ENCODE peak calls at places on chromosomes 11 and 22, in five cellular contexts. One of them, this sample, is unnamed.

GRCh38 chr11:69748637-69749036 is 26.5 kb downstream of the FGF4 start:
- DNase-seq in transverse colon: no peak
- DNase-seq in endothelial cell of umbilical vein: no peak
- DNase-seq in HCT116: no peak
- DNase-seq in SK-N-SH: no peak
- DNase-seq in this sample: no peak

GRCh38 chr22:48670317-48670716 is 1157.4 kb downstream of the BRD1 start:
- DNase-seq in transverse colon: no peak
- DNase-seq in endothelial cell of umbilical vein: no peak
- DNase-seq in HCT116: no peak
- DNase-seq in SK-N-SH: no peak
- DNase-seq in this sample: no peak

GRCh38 chr11:76916712-76917111 is 56.0 kb downstream of the ACER3 start:
- DNase-seq in transverse colon: no peak
- DNase-seq in endothelial cell of umbilical vein: no peak
- DNase-seq in SK-N-SH: no peak
- DNase-seq in HCT116: no peak
- DNase-seq in this sample: no peak

GRCh38 chr11:125364085-125364822 is 131.8 kb downstream of the FEZ1 start:
- DNase-seq in HCT116: no peak
- DNase-seq in endothelial cell of umbilical vein: no peak
- DNase-seq in SK-N-SH: no peak
- DNase-seq in transverse colon: no peak
- DNase-seq in this sample: no peak

GRCh38 chr11:83194284-83195175 is 1.0 kb downstream of the ANKRD42 start:
- DNase-seq in endothelial cell of umbilical vein: peak; percentile 65
- DNase-seq in SK-N-SH: peak; percentile 52
- DNase-seq in transverse colon: peak; percentile 68
- DNase-seq in HCT116: no peak
- DNase-seq in this sample: peak; percentile 40

GRCh38 chr22:37344735-37345462 is 62.6 kb downstream of the CYTH4 start:
- DNase-seq in SK-N-SH: no peak
- DNase-seq in transverse colon: no peak
- DNase-seq in HCT116: no peak
- DNase-seq in endothelial cell of umbilical vein: no peak
- DNase-seq in this sample: no peak

GRCh38 chr11:128714121-128714520 is 20.2 kb downstream of the FLI1 start:
- DNase-seq in endothelial cell of umbilical vein: no peak
- DNase-seq in transverse colon: no peak
- DNase-seq in HCT116: no peak
- DNase-seq in SK-N-SH: no peak
- DNase-seq in this sample: no peak

GRCh38 chr22:48927591-48927990 is 900.1 kb downstream of the BRD1 start:
- DNase-seq in HCT116: no peak
- DNase-seq in SK-N-SH: no peak
- DNase-seq in endothelial cell of umbilical vein: no peak
- DNase-seq in transverse colon: no peak
- DNase-seq in this sample: no peak

GRCh38 chr11:122578168-122578825 is 77.2 kb upstream of the UBASH3B start:
- DNase-seq in transverse colon: no peak
- DNase-seq in HCT116: no peak
- DNase-seq in endothelial cell of umbilical vein: no peak
- DNase-seq in SK-N-SH: no peak
- DNase-seq in this sample: no peak

GRCh38 chr22:50528682-50529415 is 963 bp downstream of the TYMP start:
- DNase-seq in HCT116: no peak
- DNase-seq in SK-N-SH: no peak
- DNase-seq in transverse colon: peak; percentile 26
- DNase-seq in endothelial cell of umbilical vein: no peak
- DNase-seq in this sample: no peak

GRCh38 chr11:125448136-125448535 is 47.9 kb downstream of the FEZ1 start:
- DNase-seq in endothelial cell of umbilical vein: no peak
- DNase-seq in SK-N-SH: no peak
- DNase-seq in HCT116: peak; percentile 24
- DNase-seq in transverse colon: no peak
- DNase-seq in this sample: no peak

GRCh38 chr11:1544536-1544935 is 27.5 kb downstream of the DUSP8 start:
- DNase-seq in endothelial cell of umbilical vein: no peak
- DNase-seq in HCT116: no peak
- DNase-seq in transverse colon: no peak
- DNase-seq in SK-N-SH: no peak
- DNase-seq in this sample: no peak

GRCh38 chr11:112844530-112844929 is 116.7 kb upstream of the NCAM1 start:
- DNase-seq in transverse colon: no peak
- DNase-seq in endothelial cell of umbilical vein: no peak
- DNase-seq in HCT116: no peak
- DNase-seq in SK-N-SH: no peak
- DNase-seq in this sample: no peak

GRCh38 chr11:27839226-27839913 is 139.1 kb upstream of the BDNF start:
- DNase-seq in transverse colon: no peak
- DNase-seq in HCT116: no peak
- DNase-seq in endothelial cell of umbilical vein: peak; percentile 29
- DNase-seq in SK-N-SH: no peak
- DNase-seq in this sample: no peak
- TF ChIP-seq CTCF in transverse colon: peak; percentile 28
- TF ChIP-seq CTCF in HCT116: peak; percentile 64
- TF ChIP-seq CTCF in endothelial cell of umbilical vein: peak; percentile 13
- TF ChIP-seq CTCF in SK-N-SH: peak; percentile 53
- TF ChIP-seq CTCF in this sample: no peak

GRCh38 chr22:20086763-20087162 is 6.7 kb downstream of the DGCR8 start:
- DNase-seq in endothelial cell of umbilical vein: no peak
- DNase-seq in HCT116: no peak
- DNase-seq in transverse colon: no peak
- DNase-seq in SK-N-SH: no peak
- DNase-seq in this sample: no peak
- TF ChIP-seq POLR2AphosphoS5 in endothelial cell of umbilical vein: no peak
- TF ChIP-seq POLR2AphosphoS5 in HCT116: no peak
- TF ChIP-seq POLR2AphosphoS5 in transverse colon: no peak
- TF ChIP-seq POLR2AphosphoS5 in SK-N-SH: no peak
- TF ChIP-seq POLR2AphosphoS5 in this sample: no peak

GRCh38 chr22:43228330-43228729 is 41.4 kb upstream of the TTLL12 start:
- DNase-seq in endothelial cell of umbilical vein: peak; percentile 36
- DNase-seq in SK-N-SH: peak; percentile 51
- DNase-seq in transverse colon: peak; percentile 24
- DNase-seq in HCT116: peak; percentile 10
- DNase-seq in this sample: no peak
- TF ChIP-seq CTCF in endothelial cell of umbilical vein: peak; percentile 24
- TF ChIP-seq CTCF in SK-N-SH: peak; percentile 33
- TF ChIP-seq CTCF in transverse colon: no peak
- TF ChIP-seq CTCF in HCT116: peak; percentile 73
- TF ChIP-seq CTCF in this sample: no peak

GRCh38 chr11:64057890-64058289 is 22.2 kb downstream of the FLRT1 start:
- DNase-seq in HCT116: no peak
- DNase-seq in transverse colon: no peak
- DNase-seq in SK-N-SH: no peak
- DNase-seq in endothelial cell of umbilical vein: no peak
- DNase-seq in this sample: no peak

GRCh38 chr11:64056861-64057260 is 21.1 kb downstream of the FLRT1 start:
- DNase-seq in endothelial cell of umbilical vein: no peak
- DNase-seq in HCT116: no peak
- DNase-seq in SK-N-SH: no peak
- DNase-seq in transverse colon: no peak
- DNase-seq in this sample: no peak

GRCh38 chr11:64059339-64060176 is 23.8 kb downstream of the FLRT1 start:
- DNase-seq in HCT116: no peak
- DNase-seq in SK-N-SH: no peak
- DNase-seq in transverse colon: no peak
- DNase-seq in endothelial cell of umbilical vein: no peak
- DNase-seq in this sample: no peak

GRCh38 chr11:64060263-64060860 is 24.6 kb downstream of the FLRT1 start:
- DNase-seq in SK-N-SH: no peak
- DNase-seq in endothelial cell of umbilical vein: no peak
- DNase-seq in HCT116: no peak
- DNase-seq in transverse colon: no peak
- DNase-seq in this sample: no peak

DNA sequence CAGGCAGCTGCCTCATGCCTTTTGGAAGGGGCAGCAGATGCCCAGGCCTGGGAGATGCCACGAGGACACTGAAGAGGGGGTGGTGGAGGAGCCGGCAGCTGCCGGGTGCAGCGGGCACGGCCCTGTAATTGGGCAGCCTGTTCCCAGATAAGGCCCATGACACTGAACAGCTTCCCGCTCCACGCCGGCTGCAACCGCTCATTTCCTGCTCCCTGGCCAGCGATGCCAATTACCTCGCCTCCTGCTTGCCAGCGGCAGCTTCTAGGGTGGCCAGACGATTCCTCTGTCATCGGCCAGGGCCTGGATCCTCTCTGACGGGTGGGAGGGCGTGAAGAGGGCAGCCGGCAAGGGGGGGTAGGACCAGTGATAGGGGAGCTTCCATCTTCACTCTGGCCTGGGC is 22.8 kb downstream of the FLRT1 start:
- DNase-seq in transverse colon: peak; percentile 20
- DNase-seq in SK-N-SH: peak; percentile 96
- DNase-seq in HCT116: no peak
- DNase-seq in endothelial cell of umbilical vein: no peak
- DNase-seq in this sample: no peak
- TF ChIP-seq POLR2AphosphoS5 in transverse colon: no peak
- TF ChIP-seq POLR2AphosphoS5 in SK-N-SH: peak; percentile 63
- TF ChIP-seq POLR2AphosphoS5 in HCT116: no peak
- TF ChIP-seq POLR2AphosphoS5 in endothelial cell of umbilical vein: no peak
- TF ChIP-seq POLR2AphosphoS5 in this sample: no peak

GRCh38 chr11:27717377-27717776 is 17.1 kb upstream of the BDNF start:
- DNase-seq in HCT116: no peak
- DNase-seq in SK-N-SH: peak; percentile 45
- DNase-seq in transverse colon: no peak
- DNase-seq in endothelial cell of umbilical vein: peak; percentile 28
- DNase-seq in this sample: no peak
- TF ChIP-seq CTCF in HCT116: peak; percentile 62
- TF ChIP-seq CTCF in SK-N-SH: peak; percentile 57
- TF ChIP-seq CTCF in transverse colon: no peak
- TF ChIP-seq CTCF in endothelial cell of umbilical vein: peak; percentile 6
- TF ChIP-seq CTCF in this sample: no peak

GRCh38 chr11:111585371-111585770 is 16.9 kb upstream of the SIK2 start:
- DNase-seq in transverse colon: no peak
- DNase-seq in HCT116: no peak
- DNase-seq in endothelial cell of umbilical vein: peak; percentile 64
- DNase-seq in SK-N-SH: no peak
- DNase-seq in this sample: no peak

GRCh38 chr11:111582881-111583280 is 19.4 kb upstream of the SIK2 start:
- DNase-seq in HCT116: no peak
- DNase-seq in transverse colon: no peak
- DNase-seq in SK-N-SH: no peak
- DNase-seq in endothelial cell of umbilical vein: peak; percentile 45
- DNase-seq in this sample: no peak

GRCh38 chr11:111586305-111586915 is 15.8 kb upstream of the SIK2 start:
- DNase-seq in endothelial cell of umbilical vein: peak; percentile 59
- DNase-seq in HCT116: peak; percentile 55
- DNase-seq in SK-N-SH: peak; percentile 27
- DNase-seq in transverse colon: no peak
- DNase-seq in this sample: peak; percentile 54

GRCh38 chr11:111582163-111582562 is 20.1 kb upstream of the SIK2 start:
- DNase-seq in SK-N-SH: no peak
- DNase-seq in endothelial cell of umbilical vein: peak; percentile 77
- DNase-seq in transverse colon: no peak
- DNase-seq in HCT116: no peak
- DNase-seq in this sample: no peak

GRCh38 chr11:111581341-111581740 is 20.9 kb upstream of the SIK2 start:
- DNase-seq in transverse colon: no peak
- DNase-seq in HCT116: no peak
- DNase-seq in endothelial cell of umbilical vein: no peak
- DNase-seq in SK-N-SH: no peak
- DNase-seq in this sample: no peak
- TF ChIP-seq POLR2AphosphoS5 in transverse colon: no peak
- TF ChIP-seq POLR2AphosphoS5 in HCT116: no peak
- TF ChIP-seq POLR2AphosphoS5 in endothelial cell of umbilical vein: no peak
- TF ChIP-seq POLR2AphosphoS5 in SK-N-SH: no peak
- TF ChIP-seq POLR2AphosphoS5 in this sample: no peak

GRCh38 chr11:114257621-114258558 is 38.3 kb upstream of the NNMT start:
- DNase-seq in transverse colon: no peak
- DNase-seq in SK-N-SH: peak; percentile 81
- DNase-seq in HCT116: no peak
- DNase-seq in endothelial cell of umbilical vein: peak; percentile 42
- DNase-seq in this sample: peak; percentile 70
- TF ChIP-seq CTCF in transverse colon: no peak
- TF ChIP-seq CTCF in SK-N-SH: no peak
- TF ChIP-seq CTCF in HCT116: no peak
- TF ChIP-seq CTCF in endothelial cell of umbilical vein: peak; percentile 36
- TF ChIP-seq CTCF in this sample: no peak